ENCODE peak calls at places on chromosomes 13 and 19, in six cellular contexts. L, P, V, C, B and N are unnamed samples.

GRCh38 chr19:43638214-43638990 is 1.2 kb downstream of the CADM4 start:
- DNase-seq in C (no peak), P (no peak), B (peak; percentile 63), V (no peak), L (no peak), N (no peak)

GRCh38 chr19:46920341-46920740 is 59.5 kb downstream of the ARHGAP35 start:
- DNase-seq in C (no peak), L (no peak), V (no peak), B (no peak), P (no peak), N (no peak)

GRCh38 chr19:1283207-1283916 is 2.3 kb upstream of the EFNA2 start:
- DNase-seq in L (no peak), V (no peak), C (no peak), P (no peak), B (no peak), N (no peak)

GRCh38 chr13:71148391-71148790 is 718.6 kb downstream of the DACH1 start:
- DNase-seq in B (no peak), C (no peak), P (no peak), V (no peak), L (no peak), N (no peak)

GRCh38 chr19:14580623-14581237 is 2.2 kb upstream of the CLEC17A start:
- DNase-seq in B (no peak), P (no peak), V (no peak), L (no peak), C (no peak), N (no peak)

GRCh38 chr13:25231537-25231936 is 55.8 kb downstream of the MTMR6 start:
- DNase-seq in L (no peak), V (no peak), B (no peak), C (no peak), P (no peak), N (no peak)

GRCh38 chr19:45115809-45116615 is 23.0 kb downstream of the PPP1R37 start:
- DNase-seq in L (no peak), V (no peak), P (no peak), B (no peak), C (no peak), N (no peak)

GRCh38 chr19:20162821-20163220 is 4.2 kb upstream of the ZNF486 start:
- DNase-seq in V (peak; percentile 42), B (peak; percentile 55), P (no peak), C (no peak), L (no peak), N (no peak)

GRCh38 chr13:64662887-64663593 is 2567.1 kb downstream of the PCDH9 start:
- DNase-seq in V (no peak), L (no peak), C (no peak), B (no peak), P (no peak), N (no peak)

GRCh38 chr13:103935117-103935516 is 868.9 kb upstream of the SLC10A2 start:
- DNase-seq in L (no peak), P (no peak), B (no peak), C (no peak), V (no peak), N (no peak)

GRCh38 chr19:54478677-54479266 is 5.7 kb upstream of the CDC42EP5 start:
- DNase-seq in L (no peak), V (peak; percentile 50), C (no peak), B (peak; percentile 71), P (peak; percentile 48), N (no peak)

GRCh38 chr19:12672744-12673143 is 6.1 kb downstream of the WDR83 start:
- DNase-seq in C (no peak), B (no peak), L (no peak), V (no peak), P (no peak), N (no peak)

GRCh38 chr13:32838985-32839384 is 177.2 kb upstream of the KL start:
- DNase-seq in B (peak; percentile 14), L (peak; percentile 43), C (no peak), V (peak; percentile 23), P (no peak), N (no peak)

GRCh38 chr13:29104461-29104860 is 284.3 kb downstream of the MTUS2 start:
- DNase-seq in C (no peak), V (no peak), P (no peak), L (no peak), B (no peak), N (no peak)

GRCh38 chr13:98189841-98190505 is 12.9 kb upstream of the RNF113B start:
- DNase-seq in L (no peak), B (no peak), C (no peak), V (no peak), P (no peak), N (no peak)
- TF ChIP-seq CTCF in L (no peak), B (no peak), C (no peak), V (no peak), P (peak; percentile 12), N (peak; percentile 14)

DNA sequence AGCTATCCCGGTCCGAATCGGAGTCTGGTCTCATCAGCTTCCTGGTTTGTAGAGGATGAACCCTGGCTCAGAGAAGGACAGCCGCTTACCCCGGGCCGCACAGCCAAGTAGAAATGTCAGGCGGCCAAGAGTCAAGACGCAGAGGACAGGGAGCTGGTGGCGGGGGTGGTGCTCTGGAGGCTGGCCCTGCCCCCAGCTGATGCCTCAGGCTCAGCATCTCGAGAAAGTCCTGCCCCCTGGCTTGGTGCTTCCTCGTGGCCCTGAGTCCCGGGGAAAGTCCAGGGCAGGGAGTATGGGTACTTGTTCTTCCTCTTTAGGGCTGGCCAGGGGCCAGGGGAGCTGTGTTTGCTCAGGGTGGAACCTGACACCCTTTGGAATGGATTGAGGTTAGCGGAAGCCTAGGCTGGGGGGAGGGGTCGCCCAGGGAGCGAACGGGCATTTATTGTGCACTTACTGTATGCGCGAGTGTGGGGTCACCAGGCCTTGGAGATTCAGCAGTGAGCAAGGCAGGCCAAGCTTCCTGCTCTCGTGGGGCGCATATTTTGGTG is 2.2 kb downstream of the TJP3 start:
- DNase-seq in C (no peak), P (peak; percentile 15), B (no peak), V (no peak), L (peak; percentile 99), N (no peak)
- TF ChIP-seq CTCF in C (no peak), P (no peak), B (no peak), V (no peak), L (no peak), N (no peak)

GRCh38 chr19:16143399-16144215 is at the start of gene HSH2D:
- DNase-seq in V (no peak), B (peak; percentile 94), P (no peak), C (peak; percentile 73), L (peak; percentile 94), N (no peak)

GRCh38 chr19:16142032-16142580 is 1.4 kb upstream of the HSH2D start:
- DNase-seq in C (no peak), P (no peak), L (no peak), V (no peak), B (no peak), N (no peak)

GRCh38 chr19:16139752-16140151 is 3.7 kb upstream of the HSH2D start:
- DNase-seq in P (no peak), L (no peak), C (peak; percentile 45), V (no peak), B (no peak), N (no peak)

GRCh38 chr19:16144216-16144581 is 714 bp downstream of the HSH2D start:
- DNase-seq in V (no peak), L (no peak), B (no peak), C (no peak), P (no peak), N (no peak)

GRCh38 chr19:16141043-16141442 is 2.4 kb upstream of the HSH2D start:
- DNase-seq in C (peak; percentile 43), L (no peak), V (no peak), B (peak; percentile 83), P (no peak), N (no peak)
- TF ChIP-seq CTCF in C (no peak), L (no peak), V (no peak), B (peak; percentile 21), P (no peak), N (no peak)

GRCh38 chr19:18780631-18781030 is 10.5 kb downstream of the COMP start:
- DNase-seq in P (no peak), B (no peak), V (no peak), C (no peak), L (no peak), N (no peak)
- TF ChIP-seq CTCF in P (no peak), B (no peak), V (no peak), C (no peak), L (no peak), N (peak; percentile 24)